ENCODE peak calls at places on chromosomes 6 and 20, in ten cellular contexts. X is stromal cell of bone marrow; J is stimulated activated CD4-positive, alpha-beta T cell treated with anti-CD3 and anti-CD28 coated beads, Interleukin-4, amount 100 ng/mL, for 48 hours; Q is MCF 10A; R is GM13976; D is effector CD4-positive, alpha-beta T cell; L is EL; T is neuronal stem cell; A is stimulated activated CD8-positive, alpha-beta memory T cell treated with anti-CD3 and anti-CD28 coated beads, Interleukin-7, amount 100 ng/mL, for 24 hours; O is HTR-8/SVneo. W is an unnamed sample.

GRCh38 chr20:48456361-48457184 is 371.2 kb downstream of the PREX1 start:
- DNase-seq in J (no peak), A (no peak), O (no peak), T (peak), R (peak), L (no peak), Q (no peak), D (no peak), X (no peak), W (no peak)

GRCh38 chr6:40681622-40682021 is 94.5 kb upstream of the LRFN2 start:
- DNase-seq in D (no peak), Q (no peak), A (no peak), R (no peak), J (no peak), T (no peak), X (no peak), L (no peak), O (no peak), W (no peak)

GRCh38 chr6:121794630-121795029 is 359.2 kb downstream of the GJA1 start:
- DNase-seq in X (peak), Q (peak), O (peak), T (no peak), A (no peak), J (no peak), L (peak), D (no peak), R (no peak), W (no peak)

GRCh38 chr6:139240161-139241010 is 51.4 kb downstream of the TXLNB start:
- DNase-seq in L (peak), R (no peak), Q (peak), A (no peak), T (no peak), X (peak), D (no peak), O (no peak), J (no peak), W (no peak)

GRCh38 chr6:52995913-52996685 is 1.0 kb upstream of the GSTA4 start:
- DNase-seq in O (no peak), Q (peak), X (peak), L (peak), R (no peak), D (peak), J (no peak), A (no peak), T (peak), W (peak)

GRCh38 chr6:154457881-154458284 is 52.6 kb downstream of the CNKSR3 start:
- DNase-seq in O (no peak), D (no peak), J (no peak), X (no peak), L (no peak), T (no peak), Q (peak), R (no peak), A (no peak), W (no peak)

GRCh38 chr20:24376523-24377085 is 92.8 kb upstream of the SYNDIG1 start:
- DNase-seq in O (no peak), T (no peak), D (no peak), L (no peak), R (no peak), X (peak), A (no peak), J (no peak), Q (no peak), W (no peak)

GRCh38 chr6:34159844-34160243 is 14.0 kb upstream of the GRM4 start:
- DNase-seq in L (no peak), Q (no peak), O (no peak), X (no peak), T (no peak), A (no peak), J (no peak), R (no peak), D (no peak), W (no peak)

GRCh38 chr20:4160761-4161305 is 145.5 kb upstream of the RNF24 start:
- DNase-seq in O (no peak), R (no peak), J (peak), A (no peak), X (no peak), D (peak), Q (peak), T (no peak), L (no peak), W (peak)

GRCh38 chr6:49666930-49667369 is 30.3 kb upstream of the RHAG start:
- DNase-seq in X (no peak), J (no peak), D (no peak), R (no peak), O (no peak), Q (no peak), T (no peak), L (no peak), A (no peak), W (no peak)